ENCODE peak calls at places on chromosomes 3 and 15, in four cellular contexts. J, I, W and E are unnamed samples. For H3K27me3, the result is how much of the 10 kb centered on the place peaks cover.

GRCh38 chr3:20344400-20344959 is 158.5 kb upstream of the SGO1 start:
- DNase-seq in J (no peak), W (no peak), I (no peak), E (no peak)

GRCh38 chr3:140242818-140243276 is 307.9 kb downstream of the CLSTN2 start:
- DNase-seq in I (no peak), J (no peak), W (peak), E (no peak)

GRCh38 chr3:72334681-72335457 is 513.4 kb downstream of the SHQ1 start:
- DNase-seq in J (no peak), W (no peak), I (no peak), E (peak)

GRCh38 chr3:42080452-42080872 is 10.7 kb upstream of the TRAK1 start:
- DNase-seq in W (no peak), I (peak), J (peak), E (no peak)

GRCh38 chr15:85615930-85616329 is 178.8 kb downstream of the KLHL25 start:
- DNase-seq in W (peak), I (peak), J (peak), E (peak)

GRCh38 chr3:10968390-10968789 is 24.2 kb upstream of the SLC6A1 start:
- DNase-seq in J (no peak), I (no peak), W (no peak), E (no peak)

GRCh38 chr3:129021140-129021551 is 20.0 kb downstream of the EFCC1 start:
- DNase-seq in I (no peak), W (no peak), J (no peak), E (no peak)

GRCh38 chr15:98611808-98612207 is 36.5 kb upstream of the IGF1R start:
- DNase-seq in I (no peak), W (no peak), J (no peak), E (no peak)

GRCh38 chr3:10223676-10224639 is 24.3 kb upstream of the TATDN2 start:
- DNase-seq in J (no peak), I (no peak), W (no peak), E (no peak)

GRCh38 chr3:47416041-47416440 is 35.2 kb downstream of the PTPN23 start:
- DNase-seq in W (no peak), I (no peak), J (no peak), E (no peak)

GRCh38 chr3:11477286-11477935 is 166.3 kb downstream of the VGLL4 start:
- DNase-seq in I (peak), W (peak), J (peak), E (peak)

GRCh38 chr3:133301194-133301593 is 98.7 kb upstream of the BFSP2 start:
- DNase-seq in W (peak), I (peak), J (no peak), E (no peak)

GRCh38 chr3:49255112-49255511 is 21.9 kb downstream of the C3orf62 start:
- DNase-seq in W (no peak), I (peak), J (no peak), E (peak)

GRCh38 chr3:51538115-51538458 is 432 bp upstream of the RAD54L2 start:
- DNase-seq in J (peak), I (peak), W (no peak), E (no peak)

GRCh38 chr3:132433121-132433520 is 15.8 kb downstream of the DNAJC13 start:
- DNase-seq in W (no peak), J (no peak), I (no peak), E (no peak)

GRCh38 chr3:128275316-128276150 is 122.3 kb downstream of the EEFSEC start:
- DNase-seq in J (no peak), I (no peak), W (no peak), E (no peak)

GRCh38 chr3:133938770-133939495 is 43.3 kb upstream of the RAB6B start:
- DNase-seq in W (no peak), J (no peak), I (peak), E (no peak)

GRCh38 chr3:164375538-164375937 is 702.8 kb downstream of the SI start:
- DNase-seq in J (no peak), W (no peak), I (no peak), E (no peak)

GRCh38 chr15:72873379-72874233 is 90.0 kb upstream of the ADPGK start:
- DNase-seq in I (no peak), W (no peak), J (no peak), E (no peak)

GRCh38 chr3:42980209-42980608 is 1.1 kb downstream of the GASK1A start:
- DNase-seq in W (no peak), J (no peak), I (no peak), E (peak)

GRCh38 chr15:59647085-59647484 is 10.2 kb downstream of the GTF2A2 start:
- DNase-seq in I (no peak), W (no peak), J (no peak), E (no peak)

GRCh38 chr15:97459771-97460170 is 500.7 kb upstream of the ARRDC4 start:
- DNase-seq in I (no peak), W (no peak), J (no peak), E (peak)
- H2AFZ ChIP-seq in I (no peak), W (no peak), J (no peak), E (no peak)

GRCh38 chr3:151319613-151320012 is 3.0 kb upstream of the GPR87 start:
- DNase-seq in J (no peak), W (no peak), I (peak), E (no peak)
- H3K27me3 ChIP-seq in J (under half), W (under half), I (under half), E (under half)

GRCh38 chr3:40858364-40859115 is 333.8 kb downstream of the ZNF621 start:
- DNase-seq in I (no peak), W (no peak), J (no peak), E (no peak)
- TF ChIP-seq EZH2 in I (no peak), W (no peak), J (no peak), E (no peak)

GRCh38 chr3:172987268-172987667 is 153.8 kb downstream of the SPATA16 start:
- DNase-seq in I (peak), J (peak), W (peak), E (peak)

GRCh38 chr3:172989373-172989772 is 151.7 kb downstream of the SPATA16 start:
- DNase-seq in W (no peak), I (no peak), J (no peak), E (no peak)

GRCh38 chr3:172993412-172993811 is 147.6 kb downstream of the SPATA16 start:
- DNase-seq in I (no peak), J (no peak), W (no peak), E (peak)

GRCh38 chr3:172991424-172991996 is 149.5 kb downstream of the SPATA16 start:
- DNase-seq in W (no peak), I (no peak), J (no peak), E (no peak)
- H2AFZ ChIP-seq in W (no peak), I (no peak), J (no peak), E (no peak)